ENCODE peak calls at places on chromosomes 11 and 22, in six cellular contexts. K is GM10248, L is heart right ventricle, J is osteocyte, I is AG10803, M is cardiac fibroblast. H is an unnamed sample.

GRCh38 chr11:70146895-70147520 is 56.1 kb upstream of the FADD start:
- DNase-seq in K (no peak), L (no peak), J (no peak), I (no peak), M (no peak), H (no peak)

GRCh38 chr11:117993988-117994741 is 8.0 kb downstream of the IL10RA start:
- DNase-seq in K (no peak), L (no peak), J (no peak), I (no peak), M (no peak), H (no peak)

GRCh38 chr22:19691721-19692341 is 22.5 kb upstream of the SEPTIN5 start:
- DNase-seq in K (no peak), L (no peak), J (no peak), I (peak), M (peak), H (no peak)

GRCh38 chr11:20278727-20279126 is 84.8 kb upstream of the HTATIP2 start:
- DNase-seq in K (peak), L (no peak), J (no peak), I (no peak), M (no peak), H (no peak)

GRCh38 chr11:128981254-128981653 is 38.6 kb upstream of the TP53AIP1 start:
- DNase-seq in K (no peak), L (no peak), J (no peak), I (no peak), M (no peak), H (no peak)

GRCh38 chr22:33674357-33674756 is 245.9 kb downstream of the LARGE1 start:
- DNase-seq in K (no peak), L (no peak), J (no peak), I (no peak), M (no peak), H (no peak)

GRCh38 chr11:8728566-8728965 is 46.0 kb downstream of the RPL27A start:
- DNase-seq in K (no peak), L (no peak), J (no peak), I (no peak), M (no peak), H (no peak)

GRCh38 chr11:8779732-8780131 is 97.1 kb downstream of the RPL27A start:
- DNase-seq in K (no peak), L (no peak), J (no peak), I (no peak), M (no peak), H (no peak)

GRCh38 chr11:20089796-20090653 is 70.2 kb downstream of the DBX1 start:
- DNase-seq in K (no peak), L (peak), J (no peak), I (peak), M (peak), H (no peak)

GRCh38 chr11:110478410-110478809 is 48.7 kb downstream of the FDX1 start:
- DNase-seq in K (no peak), L (no peak), J (no peak), I (no peak), M (no peak), H (peak)

GRCh38 chr22:49660794-49661781 is 166.6 kb downstream of the BRD1 start:
- DNase-seq in K (no peak), L (no peak), J (no peak), I (no peak), M (no peak), H (no peak)

GRCh38 chr11:2212411-2213251 is 41.0 kb upstream of the TH start:
- DNase-seq in K (no peak), L (peak), J (peak), I (no peak), M (no peak), H (no peak)

GRCh38 chr11:9759519-9760179 is 95.8 kb downstream of the SWAP70 start:
- DNase-seq in K (peak), L (peak), J (peak), I (peak), M (peak), H (peak)

GRCh38 chr22:24432059-24432853 is 4.9 kb downstream of the ADORA2A start:
- DNase-seq in K (no peak), L (peak), J (no peak), I (peak), M (peak), H (peak)

GRCh38 chr22:48498526-48499331 is 1328.9 kb downstream of the BRD1 start:
- DNase-seq in K (no peak), L (no peak), J (no peak), I (no peak), M (no peak), H (no peak)

GRCh38 chr11:116787786-116788486 is at the start of gene ZPR1:
- DNase-seq in K (peak), L (peak), J (peak), I (peak), M (peak), H (peak)

GRCh38 chr11:124605719-124606118 is 5.5 kb upstream of the PANX3 start:
- DNase-seq in K (no peak), L (no peak), J (no peak), I (no peak), M (no peak), H (peak)

GRCh38 chr11:68816917-68817419 is 24.7 kb downstream of the CPT1A start:
- DNase-seq in K (no peak), L (no peak), J (no peak), I (peak), M (no peak), H (no peak)

GRCh38 chr11:94871491-94872185 is 101.7 kb downstream of the CWC15 start:
- DNase-seq in K (no peak), L (no peak), J (peak), I (no peak), M (no peak), H (no peak)

H was measured in A673.